ENCODE peak calls at places on chromosomes 2 and 18, in nine cellular contexts. C, U, G, B, K, W, M, R and E are unnamed samples.
A peak's percentile ranks its signal among the peaks of the same experiment; 100 is the strongest.

GRCh38 chr2:181165199-181165868 is 184.9 kb downstream of the UBE2E3 start:
- DNase-seq in G (no peak), K (no peak), U (no peak), B (no peak), M (no peak), W (no peak), C (no peak), R (no peak), E (no peak)

GRCh38 chr2:121524650-121525425 is 5.8 kb upstream of the RNU4ATAC start:
- DNase-seq in G (no peak), W (no peak), R (no peak), C (no peak), M (no peak), B (no peak), U (no peak), K (no peak), E (no peak)

GRCh38 chr2:103435010-103435409 is 673.2 kb downstream of the TMEM182 start:
- DNase-seq in U (no peak), K (no peak), G (no peak), C (no peak), B (no peak), R (no peak), M (no peak), W (no peak), E (no peak)

GRCh38 chr2:193072647-193073046 is 877.9 kb upstream of the TMEFF2 start:
- DNase-seq in C (no peak), G (no peak), R (no peak), U (no peak), K (no peak), M (no peak), B (no peak), W (no peak), E (no peak)

GRCh38 chr2:43417296-43417695 is 178.5 kb downstream of the THADA start:
- DNase-seq in C (no peak), U (no peak), K (no peak), W (no peak), M (no peak), G (no peak), B (no peak), R (no peak), E (no peak)

GRCh38 chr2:239318790-239319189 is 82.0 kb downstream of the HDAC4 start:
- DNase-seq in M (no peak), K (no peak), W (no peak), C (no peak), R (no peak), B (peak; percentile 81), G (no peak), U (no peak), E (no peak)

GRCh38 chr2:64367868-64368267 is 86.1 kb upstream of the LGALSL start:
- DNase-seq in U (no peak), R (no peak), W (no peak), G (no peak), M (peak; percentile 42), B (no peak), C (no peak), K (no peak), E (no peak)

GRCh38 chr18:59145055-59145454 is 5.4 kb downstream of the SEC11C start:
- DNase-seq in W (no peak), C (no peak), M (no peak), K (no peak), G (no peak), U (no peak), B (no peak), R (no peak), E (no peak)

GRCh38 chr2:127586136-127586535 is 50.7 kb downstream of the MYO7B start:
- DNase-seq in B (no peak), K (no peak), G (no peak), C (no peak), U (no peak), R (peak; percentile 0), W (no peak), M (no peak), E (no peak)

GRCh38 chr2:240069846-240070245 is 16.5 kb upstream of the OR6B3 start:
- DNase-seq in B (no peak), M (no peak), R (no peak), K (no peak), U (no peak), G (no peak), C (no peak), W (no peak), E (no peak)

GRCh38 chr18:60049172-60049571 is 149.4 kb downstream of the PMAIP1 start:
- DNase-seq in K (no peak), W (no peak), M (no peak), U (no peak), B (no peak), R (no peak), G (no peak), C (no peak), E (no peak)

GRCh38 chr2:95077521-95077807 is 44.1 kb downstream of the MRPS5 start:
- DNase-seq in K (no peak), M (no peak), W (peak; percentile 19), C (no peak), B (no peak), U (no peak), R (no peak), G (no peak), E (no peak)

GRCh38 chr2:65579506-65580235 is 147.3 kb upstream of the SPRED2 start:
- DNase-seq in G (no peak), B (no peak), M (peak; percentile 23), W (peak; percentile 53), K (no peak), C (no peak), R (no peak), U (no peak), E (no peak)

GRCh38 chr2:65574911-65575444 is 142.6 kb upstream of the SPRED2 start:
- DNase-seq in K (no peak), G (no peak), W (no peak), U (no peak), C (no peak), M (peak; percentile 56), B (no peak), R (no peak), E (no peak)

GRCh38 chr2:65580824-65581223 is 148.4 kb upstream of the SPRED2 start:
- DNase-seq in U (no peak), B (no peak), K (no peak), W (no peak), G (no peak), R (no peak), C (no peak), M (no peak), E (no peak)

GRCh38 chr2:65576278-65576677 is 143.9 kb upstream of the SPRED2 start:
- DNase-seq in R (no peak), W (no peak), B (no peak), U (no peak), M (peak; percentile 16), G (no peak), K (no peak), C (no peak), E (no peak)

GRCh38 chr2:65576861-65577601 is 144.6 kb upstream of the SPRED2 start:
- DNase-seq in G (no peak), K (no peak), B (no peak), M (peak; percentile 47), C (no peak), W (peak; percentile 22), R (no peak), U (no peak), E (no peak)
- H3K27ac ChIP-seq in G (no peak overlapping the region), K (no peak overlapping the region), B (no peak overlapping the region), M (peak overlapping the region; percentile 16), C (no peak overlapping the region), W (no peak overlapping the region), R (no peak overlapping the region), U (no peak overlapping the region), E (no peak overlapping the region)

GRCh38 chr2:197126630-197127029 is 183.9 kb downstream of the ANKRD44 start:
- DNase-seq in G (no peak), R (no peak), B (no peak), K (no peak), U (no peak), M (no peak), C (no peak), W (no peak), E (no peak)

GRCh38 chr2:197128126-197128525 is 182.5 kb downstream of the ANKRD44 start:
- DNase-seq in W (no peak), K (no peak), M (no peak), B (no peak), G (no peak), U (no peak), R (no peak), C (no peak), E (no peak)

GRCh38 chr2:197122821-197123220 is 187.8 kb downstream of the ANKRD44 start:
- DNase-seq in C (no peak), M (no peak), K (no peak), B (no peak), W (no peak), R (no peak), G (no peak), U (no peak), E (no peak)

GRCh38 chr2:197121756-197122385 is 188.7 kb downstream of the ANKRD44 start:
- DNase-seq in R (no peak), B (no peak), U (no peak), W (no peak), M (no peak), C (no peak), G (no peak), K (no peak), E (no peak)

GRCh38 chr2:197125000-197125399 is 185.6 kb downstream of the ANKRD44 start:
- DNase-seq in C (no peak), B (no peak), R (no peak), M (no peak), U (no peak), K (no peak), W (no peak), G (no peak), E (peak; percentile 46)
- H3K27ac ChIP-seq in C (no peak overlapping the region), B (peak overlapping the region; percentile 39), R (no peak overlapping the region), M (no peak overlapping the region), U (peak overlapping the region; percentile 61), K (no peak overlapping the region), W (no peak overlapping the region), G (no peak overlapping the region), E (no peak overlapping the region)

DNA sequence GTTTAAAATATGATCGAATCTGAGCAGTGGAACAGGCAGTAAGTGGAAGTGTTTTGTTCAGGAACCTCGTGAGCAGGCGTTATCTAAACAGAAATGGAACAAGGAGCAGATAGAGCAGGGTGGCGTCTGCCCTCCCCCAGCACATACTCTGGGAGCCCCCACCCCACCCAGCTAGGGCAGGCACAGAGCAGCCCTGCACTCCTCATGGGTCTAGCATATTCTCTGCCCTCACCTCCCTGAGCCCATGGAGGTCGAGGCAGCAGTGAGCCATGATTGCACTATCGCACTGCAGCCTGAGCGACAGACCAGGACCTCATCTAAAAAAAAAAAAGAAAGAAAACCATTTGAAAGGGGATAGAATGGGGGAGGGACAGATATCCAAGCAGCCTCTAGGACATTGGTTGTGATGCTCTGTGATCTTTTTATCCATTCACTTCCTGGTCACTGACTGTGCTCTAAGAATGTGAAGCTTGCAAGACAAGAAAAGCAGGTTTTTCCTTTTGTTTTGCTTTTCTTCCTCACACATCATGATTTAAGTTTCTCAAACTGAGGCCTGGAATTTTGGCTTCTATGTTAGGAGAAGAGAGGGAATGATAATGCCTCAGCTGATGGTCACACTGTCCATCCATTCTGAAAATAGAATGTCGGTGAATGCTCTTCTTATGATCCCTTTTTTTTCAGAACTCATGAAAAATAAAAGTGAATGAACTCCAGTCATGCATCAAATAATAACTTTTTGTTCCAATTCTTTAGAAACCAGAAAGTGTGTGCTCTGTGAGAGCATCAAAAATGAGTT is 3.2 kb downstream of the MLPH start:
- DNase-seq in W (peak; percentile 97), U (no peak), M (no peak), C (no peak), G (no peak), R (no peak), B (no peak), K (no peak), E (no peak)
- H3K27ac ChIP-seq in W (peak overlapping the region; percentile 80), U (no peak overlapping the region), M (peak overlapping the region; percentile 86), C (peak overlapping the region; percentile 91), G (peak overlapping the region; percentile 76), R (no peak overlapping the region), B (no peak overlapping the region), K (no peak overlapping the region), E (no peak overlapping the region)

GRCh38 chr2:133819906-133820305 is 251.6 kb upstream of the NCKAP5 start:
- DNase-seq in R (no peak), C (no peak), U (no peak), K (no peak), M (no peak), W (no peak), G (no peak), B (no peak), E (no peak)
- H3K27ac ChIP-seq in R (no peak overlapping the region), C (no peak overlapping the region), U (no peak overlapping the region), K (no peak overlapping the region), M (no peak overlapping the region), W (no peak overlapping the region), G (no peak overlapping the region), B (no peak overlapping the region), E (no peak overlapping the region)